ENCODE peak calls at places on chromosomes 11 and 22, in six cellular contexts. V is C1 segment of cervical spinal cord, G is progenitor cell of endocrine pancreas, Z is activated T-cell treated with anti-CD3 and anti-CD28 coated beads for 1 hour, D is osteocyte, Q is germinal center. C is an unnamed sample.

GRCh38 chr11:28470180-28470579 is 362.0 kb downstream of the METTL15 start:
- DNase-seq in V (no peak), Q (no peak), G (no peak), D (no peak), Z (no peak), C (no peak)

GRCh38 chr11:16739326-16739875 is 954 bp downstream of the C11orf58 start:
- DNase-seq in G (no peak), Q (peak; percentile 14), V (no peak), Z (no peak), D (no peak), C (no peak)

GRCh38 chr22:37784829-37785495 is 22.8 kb upstream of the GCAT start:
- DNase-seq in Z (no peak), D (no peak), Q (no peak), V (no peak), G (no peak), C (peak; percentile 74)

GRCh38 chr11:109512680-109513079 is 90.7 kb downstream of the C11orf87 start:
- DNase-seq in Z (no peak), Q (no peak), G (no peak), D (no peak), V (no peak), C (no peak)

GRCh38 chr22:39349506-39349966 is 255 bp upstream of the SYNGR1 start:
- DNase-seq in V (no peak), G (peak; percentile 33), D (no peak), Z (no peak), Q (peak; percentile 82), C (peak; percentile 53)

GRCh38 chr22:42862045-42862734 is 5.1 kb upstream of the ARFGAP3 start:
- DNase-seq in Q (no peak), V (no peak), G (no peak), Z (no peak), D (no peak), C (no peak)

GRCh38 chr11:68643576-68643975 is 40.8 kb upstream of the GAL start:
- DNase-seq in V (no peak), D (no peak), G (no peak), Q (no peak), Z (no peak), C (no peak)

GRCh38 chr22:20573176-20573829 is 65.9 kb downstream of the MED15 start:
- DNase-seq in Z (no peak), G (no peak), D (no peak), V (no peak), Q (no peak), C (no peak)

GRCh38 chr11:69734841-69735240 is 31.0 kb upstream of the FGF19 start:
- DNase-seq in Q (no peak), D (no peak), V (no peak), G (no peak), Z (no peak), C (no peak)

GRCh38 chr11:64558869-64559268 is 32.2 kb upstream of the SLC22A12 start:
- DNase-seq in Z (no peak), G (no peak), D (no peak), V (no peak), Q (no peak), C (no peak)

GRCh38 chr22:26323013-26323412 is 106.0 kb upstream of the ASPHD2 start:
- DNase-seq in Q (no peak), Z (no peak), D (no peak), G (no peak), V (no peak), C (no peak)

GRCh38 chr11:69094111-69094914 is 45.6 kb downstream of the TPCN2 start:
- DNase-seq in V (no peak), D (no peak), Q (no peak), Z (no peak), G (no peak), C (no peak)

GRCh38 chr11:6571434-6572008 is 31.9 kb downstream of the RRP8 start:
- DNase-seq in Q (no peak), G (no peak), V (no peak), Z (no peak), D (no peak), C (no peak)

GRCh38 chr11:57288771-57289579 is 35.8 kb downstream of the TNKS1BP1 start:
- DNase-seq in G (no peak), Q (no peak), V (no peak), Z (no peak), D (no peak), C (no peak)

GRCh38 chr22:46970411-46971123 is 208.1 kb downstream of the TBC1D22A start:
- DNase-seq in D (peak; percentile 67), G (no peak), V (no peak), Z (no peak), Q (no peak), C (no peak)

GRCh38 chr11:114909866-114910265 is 231.5 kb downstream of the NXPE2 start:
- DNase-seq in Z (no peak), V (no peak), G (no peak), Q (no peak), D (no peak), C (peak; percentile 42)

GRCh38 chr11:106644824-106645223 is 373.5 kb downstream of the GUCY1A2 start:
- DNase-seq in D (no peak), Q (no peak), G (no peak), Z (no peak), V (no peak), C (no peak)

GRCh38 chr11:112174789-112175595 is at the start of gene BCO2:
- DNase-seq in V (no peak), Q (peak; percentile 15), G (peak; percentile 37), Z (peak; percentile 4), D (peak; percentile 88), C (peak; percentile 79)

GRCh38 chr11:62195945-62196344 is 5.9 kb downstream of the SCGB1D1 start:
- DNase-seq in D (no peak), Q (no peak), Z (no peak), V (no peak), G (no peak), C (no peak)

GRCh38 chr11:16833026-16833425 is 94.6 kb downstream of the C11orf58 start:
- DNase-seq in G (no peak), Z (no peak), D (no peak), Q (no peak), V (no peak), C (no peak)

GRCh38 chr22:17007257-17007656 is 765 bp downstream of the GAB4 start:
- DNase-seq in Z (no peak), D (no peak), V (no peak), Q (no peak), G (no peak), C (no peak)

GRCh38 chr11:46237248-46238077 is 40.0 kb upstream of the CREB3L1 start:
- DNase-seq in G (no peak), D (peak; percentile 86), Z (peak; percentile 25), V (no peak), Q (peak; percentile 44), C (peak; percentile 56)

GRCh38 chr22:42684462-42685195 is 35.4 kb upstream of the CYB5R3 start:
- DNase-seq in D (no peak), Q (no peak), G (no peak), V (no peak), Z (no peak), C (no peak)

GRCh38 chr11:130122141-130122575 is 37.4 kb upstream of the ST14 start:
- DNase-seq in V (no peak), Q (no peak), Z (no peak), G (no peak), D (no peak), C (no peak)

GRCh38 chr22:49094858-49095257 is 732.8 kb downstream of the BRD1 start:
- DNase-seq in Q (no peak), V (no peak), D (no peak), Z (no peak), G (no peak), C (no peak)

GRCh38 chr22:26326803-26327202 is 102.3 kb upstream of the ASPHD2 start:
- DNase-seq in G (no peak), D (no peak), Z (no peak), V (no peak), Q (no peak), C (no peak)

GRCh38 chr22:33578752-33579151 is 341.5 kb downstream of the LARGE1 start:
- DNase-seq in Q (no peak), V (no peak), Z (no peak), D (no peak), G (no peak), C (no peak)

GRCh38 chr22:28906312-28906711 is 22.9 kb downstream of the ZNRF3 start:
- DNase-seq in G (no peak), Z (no peak), V (no peak), Q (no peak), D (no peak), C (no peak)

GRCh38 chr11:135009125-135009524 is 597.1 kb upstream of the B3GAT1 start:
- DNase-seq in Q (no peak), Z (no peak), D (no peak), V (no peak), G (no peak), C (no peak)

GRCh38 chr11:63945482-63946163 is 6.8 kb downstream of the NAA40 start:
- DNase-seq in G (peak; percentile 36), V (no peak), D (no peak), Z (peak; percentile 32), Q (peak; percentile 50), C (peak; percentile 67)

GRCh38 chr11:72779495-72780128 is 14.2 kb downstream of the STARD10 start:
- DNase-seq in Q (no peak), Z (no peak), D (no peak), V (no peak), G (no peak), C (no peak)

GRCh38 chr11:88552377-88553029 is 215.0 kb upstream of the CTSC start:
- DNase-seq in V (no peak), D (no peak), Z (peak; percentile 28), G (peak; percentile 13), Q (peak; percentile 35), C (peak; percentile 66)

GRCh38 chr11:61957028-61957770 is 7.0 kb downstream of the BEST1 start:
- DNase-seq in D (no peak), Z (no peak), Q (no peak), V (no peak), G (no peak), C (no peak)

GRCh38 chr11:114068327-114068726 is 8.8 kb downstream of the ZBTB16 start:
- DNase-seq in V (no peak), Q (no peak), G (no peak), D (no peak), Z (no peak), C (no peak)

GRCh38 chr22:45740236-45740635 is 68.6 kb downstream of the ATXN10 start:
- DNase-seq in Q (no peak), V (no peak), Z (no peak), D (no peak), G (no peak), C (no peak)

GRCh38 chr11:118169300-118170140 is 6.9 kb downstream of the SCN2B start:
- DNase-seq in G (no peak), Q (no peak), Z (no peak), D (no peak), V (no peak), C (no peak)

GRCh38 chr22:23408321-23408720 is 171.8 kb downstream of the IGLL1 start:
- DNase-seq in V (no peak), D (no peak), Z (no peak), G (no peak), Q (no peak), C (no peak)

GRCh38 chr22:38412435-38413084 is 42.4 kb downstream of the KCNJ4 start:
- DNase-seq in Q (peak; percentile 75), G (no peak), Z (peak; percentile 27), D (peak; percentile 84), V (no peak), C (peak; percentile 63)